ENCODE peak calls at places on chromosomes 16 and 17, in five cellular contexts. B, V, H, X and K are unnamed samples.

GRCh38 chr17:53662608-53663007 is 160.1 kb upstream of the KIF2B start:
- DNase-seq in B (no peak), V (no peak), H (no peak), X (no peak), K (no peak)

GRCh38 chr17:60563743-60564142 is 36.2 kb upstream of the PPM1D start:
- DNase-seq in B (no peak), V (no peak), H (no peak), X (no peak), K (no peak)

GRCh38 chr17:80846932-80847331 is 144.7 kb upstream of the CHMP6 start:
- DNase-seq in B (no peak), V (no peak), H (no peak), X (no peak), K (no peak)

GRCh38 chr17:78236362-78237127 is 5.1 kb downstream of the TMEM235 start:
- DNase-seq in B (no peak), V (no peak), H (no peak), X (no peak), K (no peak)

GRCh38 chr16:7257026-7257425 is 75.6 kb upstream of the RBFOX1 start:
- DNase-seq in B (no peak), V (no peak), H (no peak), X (no peak), K (no peak)

GRCh38 chr16:46765050-46765449 is 16.9 kb upstream of the MYLK3 start:
- DNase-seq in B (no peak), V (no peak), H (no peak), X (no peak), K (no peak)

GRCh38 chr16:58492735-58493134 is 7.2 kb upstream of the NDRG4 start:
- DNase-seq in B (no peak), V (peak), H (no peak), X (no peak), K (no peak)

GRCh38 chr17:33871720-33872535 is 383.2 kb upstream of the CCL2 start:
- DNase-seq in B (no peak), V (no peak), H (no peak), X (no peak), K (no peak)

GRCh38 chr17:79737046-79737921 is 6.5 kb downstream of the ENPP7 start:
- DNase-seq in B (no peak), V (no peak), H (no peak), X (no peak), K (no peak)

GRCh38 chr17:51611585-51611984 is 351.2 kb downstream of the UTP18 start:
- DNase-seq in B (no peak), V (no peak), H (no peak), X (no peak), K (no peak)

GRCh38 chr16:50093607-50094570 is 28.1 kb downstream of the HEATR3 start:
- DNase-seq in B (no peak), V (no peak), H (peak), X (peak), K (no peak)

GRCh38 chr17:10628756-10629155 is 28.4 kb downstream of the MYH3 start:
- DNase-seq in B (no peak), V (peak), H (no peak), X (no peak), K (no peak)

GRCh38 chr16:56695246-56695645 is 13.0 kb downstream of the MT1X start:
- DNase-seq in B (no peak), V (no peak), H (no peak), X (no peak), K (no peak)

GRCh38 chr17:77375917-77376651 is 235.3 kb downstream of the SEC14L1 start:
- DNase-seq in B (peak), V (no peak), H (no peak), X (no peak), K (peak)

GRCh38 chr16:27333104-27333503 is 19.3 kb downstream of the IL4R start:
- DNase-seq in B (no peak), V (no peak), H (no peak), X (no peak), K (no peak)

GRCh38 chr16:84827131-84827574 is 7.4 kb downstream of the CRISPLD2 start:
- DNase-seq in B (no peak), V (no peak), H (no peak), X (no peak), K (no peak)

GRCh38 chr16:72856797-72857196 is 191.1 kb downstream of the ZFHX3 start:
- DNase-seq in B (no peak), V (peak), H (no peak), X (no peak), K (no peak)

GRCh38 chr17:43667506-43668438 is 6.0 kb upstream of the MEOX1 start:
- DNase-seq in B (no peak), V (no peak), H (no peak), X (no peak), K (no peak)

GRCh38 chr16:1494129-1494640 is 1.0 kb downstream of the TELO2 start:
- DNase-seq in B (no peak), V (peak), H (no peak), X (no peak), K (peak)

GRCh38 chr16:337975-338575 is 14.4 kb downstream of the AXIN1 start:
- DNase-seq in B (no peak), V (no peak), H (no peak), X (no peak), K (no peak)

GRCh38 chr17:146983-147761 is 9.8 kb downstream of the SCGB1C2 start:
- DNase-seq in B (no peak), V (no peak), H (peak), X (peak), K (no peak)

GRCh38 chr16:88685156-88686061 is 898 bp downstream of the SNAI3 start:
- DNase-seq in B (no peak), V (peak), H (no peak), X (no peak), K (no peak)

GRCh38 chr17:32878211-32878610 is 1.3 kb upstream of the MYO1D start:
- DNase-seq in B (no peak), V (no peak), H (peak), X (peak), K (no peak)

GRCh38 chr17:21210411-21211076 is 3.4 kb downstream of the TMEM11 start:
- DNase-seq in B (no peak), V (no peak), H (no peak), X (no peak), K (no peak)

GRCh38 chr17:2235792-2236365 is 67.7 kb downstream of the SMG6 start:
- DNase-seq in B (no peak), V (no peak), H (no peak), X (no peak), K (no peak)

GRCh38 chr16:78973041-78973440 is 627.5 kb downstream of the MAF start:
- DNase-seq in B (no peak), V (no peak), H (no peak), X (no peak), K (no peak)

GRCh38 chr16:28064150-28064549 is 636 bp upstream of the GSG1L start:
- DNase-seq in B (no peak), V (no peak), H (no peak), X (no peak), K (no peak)

GRCh38 chr17:9439851-9440250 is 135.8 kb downstream of the STX8 start:
- DNase-seq in B (no peak), V (no peak), H (no peak), X (no peak), K (no peak)
- H3K4me3 ChIP-seq in B (no peak), V (no peak), H (no peak), X (no peak), K (no peak)

DNA sequence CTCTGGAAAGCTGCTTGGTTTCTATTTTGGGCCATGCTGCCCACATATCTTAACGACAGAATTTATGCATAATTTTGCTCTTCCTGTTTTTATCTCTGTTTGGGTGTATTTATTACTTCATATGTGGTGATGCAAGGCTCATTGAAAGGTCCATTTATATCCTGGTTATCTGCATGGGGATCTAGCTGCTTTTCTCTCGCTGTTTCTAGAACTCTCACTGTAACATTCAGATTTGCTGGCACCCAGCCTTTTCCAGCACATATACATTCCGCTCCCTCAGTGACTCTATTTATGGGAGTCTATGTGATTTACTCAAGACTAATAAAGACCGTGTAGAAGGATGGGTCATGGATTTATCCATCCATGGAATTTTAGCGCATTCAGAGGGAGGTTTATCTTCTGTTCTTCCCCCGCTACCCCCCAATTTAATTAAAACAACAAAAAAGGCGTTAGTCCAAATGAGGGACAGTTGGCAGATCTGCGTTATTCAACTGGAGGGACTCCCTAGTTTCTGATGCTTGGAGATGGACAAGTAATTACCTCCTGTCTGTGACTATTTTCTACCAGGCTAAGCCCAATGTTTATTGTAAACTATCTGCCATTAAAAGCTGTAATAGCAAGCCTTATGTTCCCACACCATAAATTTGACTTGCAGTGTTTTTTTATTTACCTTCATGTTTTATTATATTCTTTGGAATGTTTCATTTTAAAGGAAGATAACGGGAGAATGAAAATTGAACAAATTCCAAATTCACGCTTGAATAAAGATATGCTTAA is 19.8 kb upstream of the MARCHF10 start:
- DNase-seq in B (no peak), V (no peak), H (no peak), X (no peak), K (no peak)
- H3K27ac ChIP-seq in B (no peak), V (no peak), H (no peak), X (no peak), K (no peak)

DNA sequence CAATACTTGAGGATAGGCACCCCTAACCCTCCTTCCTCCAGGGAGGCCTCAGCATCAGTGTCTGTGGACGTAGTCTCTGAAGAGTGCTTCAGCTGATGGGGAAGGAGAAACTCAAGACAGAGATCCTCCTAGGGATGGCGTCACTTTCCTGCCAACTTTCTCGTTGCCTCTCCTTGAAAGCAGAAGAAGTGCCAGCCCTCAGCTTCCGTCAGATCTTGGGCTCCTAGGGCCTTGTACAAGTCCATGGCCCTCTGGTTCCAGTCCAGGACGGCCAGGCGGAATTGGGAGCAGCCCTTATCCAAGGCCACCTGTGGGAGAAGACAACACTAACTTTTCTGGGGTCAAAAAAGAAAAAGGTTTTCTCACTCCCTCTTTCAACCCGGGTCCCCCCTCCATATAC is 1.3 kb downstream of the SAT2 start:
- DNase-seq in B (no peak), V (no peak), H (no peak), X (peak), K (no peak)
- H3K4me3 ChIP-seq in B (no peak), V (peak), H (peak), X (peak), K (peak)

GRCh38 chr17:6240601-6241000 is 170.4 kb downstream of the WSCD1 start:
- DNase-seq in B (no peak), V (no peak), H (no peak), X (no peak), K (no peak)
- H3K27ac ChIP-seq in B (no peak), V (no peak), H (no peak), X (no peak), K (no peak)

GRCh38 chr16:53614346-53614745 is 89.3 kb downstream of the RPGRIP1L start:
- DNase-seq in B (no peak), V (no peak), H (no peak), X (no peak), K (no peak)
- H3K4me3 ChIP-seq in B (no peak), V (no peak), H (no peak), X (no peak), K (no peak)